ENCODE peak calls at places on chromosomes 16 and 17, in ten cellular contexts. Z, C, W, U, G, M, X, Y, L and E are unnamed samples.

GRCh38 chr17:76843703-76844484 is 24.3 kb upstream of the MGAT5B start:
- DNase-seq in Z (no peak), C (no peak), W (no peak), U (no peak), G (no peak), M (no peak), X (peak; percentile 89), Y (no peak), L (no peak), E (no peak)

GRCh38 chr16:54125751-54126655 is 160.6 kb downstream of the IRX3 start:
- DNase-seq in Z (no peak), C (no peak), W (no peak), U (no peak), G (no peak), M (no peak), X (no peak), Y (no peak), L (no peak), E (no peak)

GRCh38 chr17:1154704-1155103 is 25.1 kb downstream of the ABR start:
- DNase-seq in Z (peak; percentile 43), C (no peak), W (no peak), U (peak; percentile 46), G (no peak), M (no peak), X (no peak), Y (peak; percentile 44), L (peak; percentile 48), E (no peak)

GRCh38 chr17:32021618-32021955 is 14.4 kb downstream of the LRRC37B start:
- DNase-seq in Z (no peak), C (no peak), W (no peak), U (no peak), G (no peak), M (no peak), X (no peak), Y (no peak), L (no peak), E (no peak)

GRCh38 chr17:60392845-60393702 is 1.1 kb upstream of the USP32 start:
- DNase-seq in Z (peak; percentile 72), C (peak; percentile 14), W (peak; percentile 52), U (no peak), G (peak; percentile 52), M (peak; percentile 32), X (peak; percentile 47), Y (no peak), L (no peak), E (peak; percentile 54)

GRCh38 chr17:46865100-46865499 is 13.7 kb downstream of the WNT9B start:
- DNase-seq in Z (no peak), C (no peak), W (no peak), U (no peak), G (no peak), M (peak; percentile 23), X (no peak), Y (no peak), L (no peak), E (no peak)

GRCh38 chr16:83329466-83329865 is 478.3 kb upstream of the HSBP1 start:
- DNase-seq in Z (no peak), C (no peak), W (no peak), U (no peak), G (no peak), M (no peak), X (no peak), Y (no peak), L (no peak), E (no peak)

GRCh38 chr16:64858076-64858475 is 263.8 kb downstream of the CDH11 start:
- DNase-seq in Z (no peak), C (no peak), W (no peak), U (no peak), G (no peak), M (no peak), X (no peak), Y (no peak), L (no peak), E (no peak)

GRCh38 chr16:81551821-81552304 is 107.3 kb downstream of the CMIP start:
- DNase-seq in Z (peak; percentile 54), C (no peak), W (no peak), U (peak; percentile 42), G (peak; percentile 41), M (no peak), X (peak; percentile 57), Y (peak; percentile 36), L (no peak), E (no peak)

DNA sequence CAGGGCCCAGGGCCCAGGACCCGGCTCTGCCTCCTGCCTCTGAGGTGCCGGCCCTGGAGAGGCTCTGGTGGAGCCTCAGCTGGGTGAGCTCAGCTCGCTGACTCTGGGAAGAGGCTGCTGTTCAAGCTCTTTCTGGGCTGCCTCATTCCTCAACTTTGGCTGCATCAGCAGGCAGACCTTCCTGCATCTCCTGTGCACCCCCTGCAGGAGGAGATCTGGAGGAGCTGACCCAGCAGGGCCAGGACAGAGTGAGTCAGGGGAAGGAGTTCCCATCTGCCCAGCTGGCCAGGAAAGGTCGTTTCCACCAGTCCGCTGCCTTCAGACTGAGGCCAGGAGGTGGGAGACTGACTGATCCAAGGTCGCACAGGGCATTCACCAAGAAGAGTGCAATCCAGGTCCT is 10.7 kb downstream of the CRHR1 start:
- DNase-seq in Z (no peak), C (peak; percentile 56), W (no peak), U (no peak), G (no peak), M (no peak), X (no peak), Y (no peak), L (no peak), E (peak; percentile 8)
- TF ChIP-seq CTCF in Z (no peak), C (peak; percentile 33), W (no peak), U (no peak), G (no peak), M (peak; percentile 23), X (peak; percentile 30), Y (no peak), L (no peak), E (no peak)

GRCh38 chr16:280991-281659 is 734 bp downstream of the ARHGDIG start:
- DNase-seq in Z (no peak), C (peak; percentile 32), W (no peak), U (no peak), G (no peak), M (no peak), X (no peak), Y (no peak), L (no peak), E (no peak)
- H3K4me3 ChIP-seq in Z (no peak overlapping the region), C (peak overlapping the region; percentile 72), W (peak overlapping the region; percentile 45), U (peak overlapping the region; percentile 50), G (peak overlapping the region; percentile 39), M (peak overlapping the region; percentile 51), X (peak overlapping the region; percentile 53), Y (peak overlapping the region; percentile 64), L (peak overlapping the region; percentile 64), E (no peak overlapping the region)

GRCh38 chr16:57781741-57782606 is 20.3 kb downstream of the KIFC3 start:
- DNase-seq in Z (peak; percentile 47), C (no peak), W (no peak), U (no peak), G (peak; percentile 19), M (no peak), X (no peak), Y (no peak), L (no peak), E (peak; percentile 41)
- TF ChIP-seq CTCF in Z (no peak), C (no peak), W (no peak), U (no peak), G (no peak), M (no peak), X (no peak), Y (no peak), L (no peak), E (no peak)

GRCh38 chr16:85780281-85780680 is 19.1 kb downstream of the EMC8 start:
- DNase-seq in Z (no peak), C (no peak), W (no peak), U (no peak), G (no peak), M (no peak), X (no peak), Y (no peak), L (no peak), E (no peak)

GRCh38 chr16:85781156-85781555 is 18.2 kb downstream of the EMC8 start:
- DNase-seq in Z (no peak), C (no peak), W (no peak), U (no peak), G (no peak), M (no peak), X (no peak), Y (no peak), L (no peak), E (no peak)

GRCh38 chr16:85782476-85782875 is 16.9 kb downstream of the EMC8 start:
- DNase-seq in Z (peak; percentile 16), C (no peak), W (no peak), U (no peak), G (no peak), M (no peak), X (no peak), Y (no peak), L (no peak), E (no peak)

GRCh38 chr16:85783441-85783840 is 15.9 kb downstream of the EMC8 start:
- DNase-seq in Z (no peak), C (no peak), W (no peak), U (no peak), G (no peak), M (no peak), X (no peak), Y (no peak), L (no peak), E (no peak)

GRCh38 chr16:85781685-85782370 is 17.5 kb downstream of the EMC8 start:
- DNase-seq in Z (peak; percentile 80), C (no peak), W (peak; percentile 65), U (peak; percentile 66), G (peak; percentile 67), M (no peak), X (no peak), Y (peak; percentile 63), L (peak; percentile 77), E (no peak)
- H3K4me3 ChIP-seq in Z (no peak overlapping the region), C (no peak overlapping the region), W (no peak overlapping the region), U (no peak overlapping the region), G (no peak overlapping the region), M (no peak overlapping the region), X (no peak overlapping the region), Y (no peak overlapping the region), L (no peak overlapping the region), E (no peak overlapping the region)

DNA sequence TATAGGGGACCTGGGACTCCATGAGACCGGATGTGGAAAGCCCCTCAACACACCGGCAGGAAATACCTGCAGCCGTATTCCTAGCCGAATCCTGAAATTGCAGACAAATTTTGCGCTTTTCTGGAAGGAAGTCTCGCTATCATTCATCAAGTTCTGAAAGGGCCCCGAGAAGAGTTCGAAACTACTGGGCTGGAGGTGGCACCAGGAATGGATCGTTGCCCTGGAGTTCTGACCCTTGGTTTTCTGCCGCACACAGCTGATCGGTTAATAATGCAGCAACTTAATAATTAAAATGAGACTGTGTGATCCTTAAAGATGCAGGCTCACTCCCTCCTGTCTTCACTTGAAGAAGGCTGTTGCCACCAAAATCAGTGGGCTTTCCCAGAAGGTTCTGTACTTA is 55.7 kb upstream of the MRTFB start:
- DNase-seq in Z (no peak), C (no peak), W (no peak), U (no peak), G (no peak), M (no peak), X (no peak), Y (no peak), L (no peak), E (no peak)
- TF ChIP-seq CTCF in Z (no peak), C (no peak), W (no peak), U (no peak), G (no peak), M (no peak), X (no peak), Y (no peak), L (no peak), E (no peak)

GRCh38 chr17:64448665-64449512 is at the start of gene MILR1:
- DNase-seq in Z (peak; percentile 91), C (no peak), W (peak; percentile 63), U (no peak), G (no peak), M (no peak), X (no peak), Y (no peak), L (no peak), E (peak; percentile 38)
- H3K4me3 ChIP-seq in Z (peak within 1 kb of the TSS; percentile 51), C (no peak within 1 kb of the TSS), W (no peak within 1 kb of the TSS), U (peak within 1 kb of the TSS; percentile 4), G (peak within 1 kb of the TSS; percentile 10), M (no peak within 1 kb of the TSS), X (no peak within 1 kb of the TSS), Y (peak within 1 kb of the TSS; percentile 43), L (no peak within 1 kb of the TSS), E (no peak within 1 kb of the TSS)